ENCODE peak calls at places on chromosomes 5 and 9, in eight cellular contexts. A is neural progenitor cell; O is HCT116; C is CD8-positive, alpha-beta T cell; P is GM23338; I is GM12865; V is colonic mucosa; R is tibial nerve. S is an unnamed sample.
A peak's percentile ranks its signal among the peaks of the same experiment; 100 is the strongest.

GRCh38 chr9:107462691-107463090 is 26.9 kb downstream of the KLF4 start:
- DNase-seq in A (no peak), O (no peak), C (no peak), P (no peak), I (no peak), V (no peak), R (no peak), S (no peak)

GRCh38 chr5:154831451-154831850 is 19.0 kb downstream of the FAXDC2 start:
- DNase-seq in A (no peak), O (no peak), C (no peak), P (no peak), I (no peak), V (no peak), R (no peak), S (no peak)

GRCh38 chr5:169433221-169433651 is 132.3 kb upstream of the SLIT3 start:
- DNase-seq in A (no peak), O (no peak), C (no peak), P (no peak), I (no peak), V (no peak), R (no peak), S (no peak)

GRCh38 chr5:74107899-74108298 is 481.9 kb downstream of the ARHGEF28 start:
- DNase-seq in A (no peak), O (no peak), C (no peak), P (no peak), I (no peak), V (no peak), R (peak; percentile 64), S (no peak)

GRCh38 chr5:175517824-175518450 is 39.6 kb downstream of the SFXN1 start:
- DNase-seq in A (no peak), O (peak; percentile 8), C (no peak), P (no peak), I (no peak), V (no peak), R (no peak), S (no peak)

GRCh38 chr5:137254695-137255094 is 244.4 kb downstream of the SPOCK1 start:
- DNase-seq in A (no peak), O (no peak), C (no peak), P (no peak), I (no peak), V (no peak), R (peak; percentile 61), S (no peak)

GRCh38 chr9:91985692-91986091 is 35.7 kb upstream of the ROR2 start:
- DNase-seq in A (no peak), O (no peak), C (no peak), P (no peak), I (no peak), V (no peak), R (no peak), S (no peak)

GRCh38 chr5:130871346-130872086 is 293.5 kb downstream of the HINT1 start:
- DNase-seq in A (peak; percentile 42), O (peak; percentile 29), C (peak; percentile 6), P (peak; percentile 70), I (peak; percentile 51), V (peak; percentile 49), R (peak; percentile 63), S (no peak)

GRCh38 chr5:100909034-100909433 is 6.0 kb upstream of the ST8SIA4 start:
- DNase-seq in A (no peak), O (no peak), C (no peak), P (peak; percentile 6), I (no peak), V (no peak), R (no peak), S (no peak)

GRCh38 chr5:71969464-71969863 is 137.8 kb upstream of the MAP1B start:
- DNase-seq in A (no peak), O (no peak), C (no peak), P (no peak), I (no peak), V (no peak), R (no peak), S (no peak)

GRCh38 chr9:27645166-27645840 is 72.0 kb upstream of the C9orf72 start:
- DNase-seq in A (peak; percentile 49), O (no peak), C (no peak), P (no peak), I (no peak), V (peak; percentile 32), R (no peak), S (no peak)

GRCh38 chr5:141567513-141568117 is 51.2 kb downstream of the DIAPH1 start:
- DNase-seq in A (peak; percentile 39), O (no peak), C (no peak), P (peak; percentile 65), I (peak; percentile 17), V (no peak), R (no peak), S (no peak)

GRCh38 chr5:180631549-180632392 is 17.6 kb downstream of the FLT4 start:
- DNase-seq in A (peak; percentile 33), O (no peak), C (no peak), P (no peak), I (no peak), V (no peak), R (no peak), S (no peak)

GRCh38 chr5:93586948-93587918 is 4.2 kb downstream of the NR2F1 start:
- DNase-seq in A (peak; percentile 63), O (no peak), C (no peak), P (peak; percentile 49), I (no peak), V (no peak), R (no peak), S (no peak)

GRCh38 chr9:89022902-89023301 is 31.6 kb downstream of the S1PR3 start:
- DNase-seq in A (no peak), O (no peak), C (no peak), P (no peak), I (no peak), V (no peak), R (peak; percentile 43), S (no peak)

GRCh38 chr9:80554856-80555255 is 983.1 kb downstream of the TLE4 start:
- DNase-seq in A (peak; percentile 73), O (no peak), C (no peak), P (no peak), I (no peak), V (no peak), R (no peak), S (no peak)

GRCh38 chr5:14143509-14143842 is 334 bp downstream of the TRIO start:
- DNase-seq in A (peak; percentile 67), O (no peak), C (no peak), P (no peak), I (no peak), V (no peak), R (no peak), S (no peak)

GRCh38 chr9:109640232-109641078 is 139.5 kb upstream of the PALM2AKAP2 start:
- DNase-seq in A (peak; percentile 90), O (no peak), C (no peak), P (peak; percentile 78), I (peak; percentile 4), V (no peak), R (no peak), S (no peak)

GRCh38 chr9:109639666-109640231 is 140.2 kb upstream of the PALM2AKAP2 start:
- DNase-seq in A (peak; percentile 9), O (no peak), C (no peak), P (peak; percentile 25), I (no peak), V (no peak), R (no peak), S (no peak)

DNA sequence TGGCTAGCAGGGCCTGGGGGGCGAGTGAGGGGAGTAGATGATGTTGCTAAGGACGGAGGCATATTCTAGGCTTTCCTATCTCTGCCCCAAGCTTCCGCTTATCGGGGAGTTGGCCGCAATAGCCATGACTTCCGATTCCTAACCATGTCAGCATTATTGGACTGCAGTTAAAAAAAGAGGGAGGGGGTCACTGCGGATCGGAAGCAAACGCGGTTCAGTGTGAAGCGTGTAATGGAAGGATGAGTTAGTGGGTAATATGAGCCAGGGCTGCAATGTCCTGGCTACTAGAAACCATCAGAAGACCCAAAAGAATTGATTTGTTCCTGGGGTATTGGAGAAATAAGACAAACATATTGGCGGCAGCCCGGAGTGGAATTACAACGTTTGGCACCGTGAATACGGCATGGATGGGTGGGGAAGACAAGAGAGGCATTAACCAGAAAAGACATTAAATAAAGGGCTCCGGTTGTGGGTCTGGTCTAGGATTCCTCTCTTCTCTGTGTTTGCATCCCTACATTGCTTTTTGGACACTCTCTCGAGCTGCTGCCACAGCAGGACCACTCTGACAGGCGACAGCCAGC is 138.8 kb upstream of the PALM2AKAP2 start:
- DNase-seq in A (no peak), O (no peak), C (no peak), P (no peak), I (no peak), V (no peak), R (no peak), S (no peak)
- H3K4me3 ChIP-seq in A (peak overlapping the region; percentile 61), O (no peak overlapping the region), C (no peak overlapping the region), P (peak overlapping the region; percentile 78), I (no peak overlapping the region), V (no peak overlapping the region), R (peak overlapping the region; percentile 19), S (peak overlapping the region; percentile 41)

GRCh38 chr5:76641514-76642120 is 18.4 kb upstream of the F2RL2 start:
- DNase-seq in A (peak; percentile 89), O (peak; percentile 71), C (peak; percentile 16), P (peak; percentile 90), I (peak; percentile 79), V (peak; percentile 77), R (peak; percentile 86), S (no peak)
- TF ChIP-seq CTCF in A (peak; percentile 99), O (peak; percentile 96), C (peak; percentile 74), P (peak; percentile 90), I (peak; percentile 67), V (peak; percentile 66), R (peak; percentile 66), S (peak; percentile 20)

DNA sequence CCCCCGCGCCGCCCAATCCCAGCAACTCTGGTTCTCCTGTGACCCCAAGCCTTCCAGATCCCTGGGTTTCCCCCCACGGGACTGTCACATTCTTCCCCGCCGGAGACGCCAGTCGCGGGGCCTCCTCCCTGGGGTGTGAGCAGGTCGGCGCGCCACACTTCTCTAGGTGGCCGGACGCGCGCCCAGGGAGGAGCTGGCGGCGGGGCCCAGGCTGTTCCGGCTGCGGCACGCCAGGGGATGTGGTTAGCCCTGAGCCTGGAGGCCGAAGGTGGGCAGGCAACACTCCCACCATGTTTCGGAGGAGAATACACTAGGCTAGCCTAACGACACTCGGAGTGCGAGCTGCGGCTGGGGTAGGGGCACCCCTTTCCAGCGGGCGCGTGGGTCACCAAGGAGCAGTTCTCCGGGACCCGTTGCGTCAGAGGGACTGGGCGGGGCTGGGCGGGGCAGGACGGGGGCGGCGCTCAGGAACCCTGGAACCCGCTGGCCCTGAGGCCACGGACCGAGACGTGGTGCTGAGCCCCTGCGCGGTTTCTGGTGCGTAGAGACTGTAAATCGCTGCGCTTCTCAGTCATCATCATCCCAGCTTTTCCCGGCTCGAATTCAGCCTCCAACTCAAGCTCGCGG is at the start of gene SLC27A6:
- DNase-seq in A (peak; percentile 74), O (peak; percentile 21), C (no peak), P (peak; percentile 78), I (no peak), V (peak; percentile 17), R (no peak), S (no peak)
- H3K4me3 ChIP-seq in A (peak within 1 kb of the TSS; percentile 64), O (peak within 1 kb of the TSS; percentile 58), C (no peak within 1 kb of the TSS), P (peak within 1 kb of the TSS; percentile 86), I (no peak within 1 kb of the TSS), V (peak within 1 kb of the TSS; percentile 9), R (peak within 1 kb of the TSS; percentile 12), S (peak within 1 kb of the TSS; percentile 67)

DNA sequence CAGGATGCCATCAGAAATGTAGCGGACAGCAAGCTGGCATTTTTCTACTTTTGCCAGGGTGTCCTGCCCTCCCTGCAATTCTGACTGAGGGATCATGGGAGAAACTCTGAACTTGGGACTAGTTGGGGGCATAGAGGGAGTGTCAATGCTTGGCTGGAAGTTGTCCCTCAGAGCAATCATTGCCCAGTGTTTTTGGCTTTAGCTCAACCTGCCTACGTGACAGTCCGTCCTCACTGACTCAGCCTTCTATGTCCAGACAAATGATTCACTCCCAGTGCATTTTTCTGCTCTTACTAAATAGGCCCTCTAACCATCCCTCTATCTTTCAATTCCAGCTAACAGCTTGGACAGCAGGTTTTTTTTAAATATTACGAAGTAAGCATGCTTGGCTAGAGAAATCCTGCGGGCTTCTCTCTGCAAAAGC is 627.4 kb downstream of the TLR4 start:
- DNase-seq in A (no peak), O (no peak), C (no peak), P (no peak), I (no peak), V (no peak), R (no peak), S (no peak)
- TF ChIP-seq CTCF in A (no peak), O (no peak), C (no peak), P (no peak), I (no peak), V (no peak), R (no peak), S (no peak)